ENCODE peak calls at places on chromosomes 13 and 19, in ten cellular contexts. V is heart left ventricle; T is AG04450; X is psoas muscle; G is uterus; M is sigmoid colon; R is CD4-positive, CD25-positive, alpha-beta regulatory T cell; Q is esophagus muscularis mucosa; S is mesendoderm; B is CD8-positive, alpha-beta T cell. L is an unnamed sample.

GRCh38 chr13:111429064-111429558 is 108.7 kb downstream of the TEX29 start:
- DNase-seq in Q (no peak), B (peak; percentile 37), S (peak; percentile 71), R (no peak), V (no peak), T (no peak), X (no peak), M (no peak), G (no peak), L (no peak)

GRCh38 chr13:105969761-105970160 is 565.7 kb downstream of the EFNB2 start:
- DNase-seq in X (no peak), B (no peak), R (no peak), G (no peak), Q (peak; percentile 55), S (no peak), T (no peak), V (no peak), M (no peak), L (no peak)

GRCh38 chr19:48053856-48054255 is 10.0 kb upstream of the CABP5 start:
- DNase-seq in Q (no peak), R (no peak), S (no peak), B (no peak), V (no peak), X (no peak), T (no peak), M (no peak), G (no peak), L (no peak)

GRCh38 chr13:46595136-46595917 is 42.4 kb downstream of the LRCH1 start:
- DNase-seq in Q (no peak), M (no peak), T (no peak), X (no peak), G (peak; percentile 33), V (no peak), B (no peak), S (no peak), R (no peak), L (no peak)

GRCh38 chr13:30719521-30719914 is 15.8 kb upstream of the ALOX5AP start:
- DNase-seq in G (no peak), Q (no peak), B (no peak), V (no peak), R (no peak), T (no peak), X (no peak), S (no peak), M (no peak), L (no peak)

GRCh38 chr19:39413269-39413902 is 917 bp downstream of the PLEKHG2 start:
- DNase-seq in T (no peak), V (peak; percentile 87), R (peak; percentile 48), G (peak; percentile 71), B (peak; percentile 52), Q (no peak), X (peak; percentile 73), S (peak; percentile 63), M (peak; percentile 91), L (peak; percentile 93)

GRCh38 chr19:9309974-9310446 is 372 bp upstream of the ZNF699 start:
- DNase-seq in S (peak; percentile 97), X (peak; percentile 88), M (peak; percentile 96), B (no peak), R (peak; percentile 75), G (peak; percentile 96), Q (peak; percentile 97), V (peak; percentile 94), T (no peak), L (peak; percentile 95)

GRCh38 chr13:26469602-26470001 is 87.9 kb upstream of the WASF3 start:
- DNase-seq in B (no peak), R (no peak), M (no peak), T (no peak), G (no peak), X (no peak), Q (peak; percentile 81), V (no peak), S (no peak), L (no peak)

GRCh38 chr13:58960909-58961308 is 1202.8 kb downstream of the DIAPH3 start:
- DNase-seq in Q (no peak), G (no peak), M (no peak), T (no peak), R (no peak), S (peak; percentile 46), X (no peak), B (no peak), V (no peak), L (no peak)

GRCh38 chr13:101576452-101576851 is 124.0 kb downstream of the ITGBL1 start:
- DNase-seq in B (no peak), V (no peak), Q (no peak), R (no peak), M (no peak), G (no peak), X (no peak), S (no peak), T (peak; percentile 37), L (no peak)

GRCh38 chr19:55113570-55114039 is 3.8 kb downstream of the PPP1R12C start:
- DNase-seq in X (peak; percentile 81), Q (peak; percentile 98), T (peak; percentile 84), V (peak; percentile 97), R (no peak), G (peak; percentile 99), S (peak; percentile 99), M (peak; percentile 99), B (no peak), L (peak; percentile 96)

GRCh38 chr19:55116232-55117062 is 990 bp downstream of the PPP1R12C start:
- DNase-seq in R (peak; percentile 41), X (peak; percentile 65), Q (peak; percentile 94), S (peak; percentile 64), T (no peak), V (peak; percentile 83), B (peak; percentile 43), M (peak; percentile 92), G (peak; percentile 73), L (peak; percentile 88)

GRCh38 chr19:55112781-55113569 is 4.5 kb downstream of the PPP1R12C start:
- DNase-seq in T (no peak), G (peak; percentile 47), S (peak; percentile 52), M (no peak), V (no peak), Q (no peak), B (no peak), R (no peak), X (no peak), L (no peak)

GRCh38 chr19:55115446-55116065 is 1.9 kb downstream of the PPP1R12C start:
- DNase-seq in B (no peak), G (peak; percentile 50), Q (no peak), T (no peak), M (no peak), S (peak; percentile 66), V (no peak), R (no peak), X (no peak), L (no peak)

GRCh38 chr19:55114566-55115145 is 2.8 kb downstream of the PPP1R12C start:
- DNase-seq in G (no peak), R (no peak), S (no peak), X (no peak), M (no peak), V (no peak), B (no peak), T (no peak), Q (no peak), L (peak; percentile 70)
- H3K27ac ChIP-seq in G (peak overlapping the region; percentile 97), R (no peak overlapping the region), S (no peak overlapping the region), X (peak overlapping the region; percentile 3), M (peak overlapping the region; percentile 99), V (peak overlapping the region; percentile 96), B (no peak overlapping the region), T (peak overlapping the region; percentile 31), Q (peak overlapping the region; percentile 97), L (peak overlapping the region; percentile 97)

DNA sequence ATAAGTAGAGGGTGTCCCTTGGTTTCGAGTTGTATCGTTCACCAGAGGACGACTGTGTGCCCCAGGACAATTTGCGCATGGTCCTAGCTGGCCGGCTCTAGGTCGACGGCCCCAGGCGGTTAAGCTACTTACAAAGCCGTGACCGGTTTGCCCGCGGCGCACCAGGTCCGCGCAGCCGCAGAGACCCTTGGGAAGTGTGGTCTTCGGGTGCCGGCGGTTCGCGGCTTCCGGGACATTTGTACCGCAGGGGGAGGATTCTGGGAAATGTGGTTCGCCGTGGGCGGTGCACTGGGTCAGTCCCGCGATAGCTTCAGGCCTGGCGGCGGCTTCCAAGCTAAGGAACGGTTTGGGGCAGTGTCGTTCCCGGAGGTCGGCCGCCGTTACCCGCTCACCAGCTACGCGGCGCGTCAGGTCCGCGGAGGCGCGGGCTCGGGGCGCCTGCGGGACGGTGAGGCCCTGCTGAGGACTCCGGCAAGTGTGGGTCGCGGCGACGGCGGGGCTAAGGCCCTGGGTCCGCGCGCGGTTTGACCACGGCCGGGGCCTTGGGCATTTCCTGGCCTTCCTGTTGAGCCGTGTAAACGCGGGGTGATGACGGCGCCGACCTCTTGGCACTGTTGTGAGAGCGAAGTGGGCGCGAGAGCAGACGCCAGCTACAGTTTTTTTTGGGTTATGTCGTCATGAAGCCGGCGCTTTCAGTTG is at the start of gene ZNF302:
- DNase-seq in B (peak; percentile 94), G (peak; percentile 96), Q (peak; percentile 99), M (peak; percentile 98), T (peak; percentile 94), X (peak; percentile 97), R (peak; percentile 87), S (peak; percentile 99), V (peak; percentile 98), L (peak; percentile 98)
- H3K4me3 ChIP-seq in B (peak within 1 kb of the TSS; percentile 85), G (peak within 1 kb of the TSS; percentile 79), Q (peak within 1 kb of the TSS; percentile 78), M (peak within 1 kb of the TSS; percentile 64), T (peak within 1 kb of the TSS; percentile 75), X (peak within 1 kb of the TSS; percentile 83), R (peak within 1 kb of the TSS; percentile 89), S (peak within 1 kb of the TSS; percentile 78), V (peak within 1 kb of the TSS; percentile 62), L (peak within 1 kb of the TSS; percentile 24)

GRCh38 chr13:75761373-75761772 is 125.2 kb downstream of the LMO7 start:
- DNase-seq in Q (no peak), R (no peak), V (no peak), B (no peak), T (no peak), M (no peak), X (no peak), S (no peak), G (no peak), L (no peak)
- H3K27ac ChIP-seq in Q (peak overlapping the region; percentile 58), R (peak overlapping the region; percentile 60), V (peak overlapping the region; percentile 76), B (peak overlapping the region; percentile 50), T (no peak overlapping the region), M (peak overlapping the region; percentile 38), X (peak overlapping the region; percentile 89), S (no peak overlapping the region), G (no peak overlapping the region), L (peak overlapping the region; percentile 57)

DNA sequence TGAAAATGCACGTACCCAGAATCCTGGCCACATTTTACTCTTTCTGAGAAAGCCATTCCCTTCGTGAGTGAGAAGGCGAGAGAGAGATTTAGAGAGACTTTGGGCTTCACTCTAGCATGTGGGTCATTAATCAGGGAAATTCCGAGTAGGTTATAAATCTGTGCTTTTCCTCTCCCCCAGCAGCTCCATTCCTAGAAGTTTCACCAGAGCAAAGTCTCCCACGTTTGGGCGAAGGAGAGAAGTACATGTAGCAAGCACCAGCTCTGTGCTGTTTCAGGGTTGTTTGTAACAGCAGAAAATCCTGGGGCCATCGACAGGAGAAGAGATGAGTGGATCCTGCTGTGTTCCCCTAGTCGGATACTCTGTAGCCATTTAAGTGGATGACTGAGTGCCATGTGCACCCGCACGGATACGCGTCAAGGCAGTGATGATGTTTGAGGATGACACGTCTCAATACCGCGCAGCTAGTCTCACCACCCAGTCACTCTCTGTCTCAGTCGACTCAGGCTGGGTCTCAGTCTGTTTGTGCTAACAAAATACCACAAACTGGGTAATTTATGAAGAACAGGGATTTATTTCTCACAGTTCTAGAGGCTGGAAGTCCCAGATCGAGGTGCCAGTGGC is 131.9 kb upstream of the PEG3 start:
- DNase-seq in M (no peak), V (no peak), T (no peak), X (no peak), Q (no peak), G (peak; percentile 62), B (no peak), R (no peak), S (no peak), L (no peak)
- H3K4me3 ChIP-seq in M (no peak overlapping the region), V (no peak overlapping the region), T (no peak overlapping the region), X (no peak overlapping the region), Q (no peak overlapping the region), G (no peak overlapping the region), B (no peak overlapping the region), R (no peak overlapping the region), S (no peak overlapping the region), L (no peak overlapping the region)

L was measured in aorta.